ENCODE peak calls at places on chromosome 22, in seven cellular contexts. O, G, M, H, Z, E and J are unnamed samples. For H3K4me1, the result is how much of the 10 kb centered on the place peaks cover.

GRCh38 chr22:33922268-33922667 is 2.0 kb upstream of the LARGE1 start:
- DNase-seq in O (no peak), G (no peak), M (no peak), H (no peak), Z (no peak), E (no peak), J (no peak)

GRCh38 chr22:50329236-50329635 is 2.4 kb upstream of the DENND6B start:
- DNase-seq in O (no peak), G (no peak), M (no peak), H (peak), Z (no peak), E (peak), J (no peak)

GRCh38 chr22:32951081-32951806 is 106.9 kb downstream of the SYN3 start:
- DNase-seq in O (no peak), G (no peak), M (no peak), H (no peak), Z (peak), E (no peak), J (no peak)

GRCh38 chr22:23237841-23238240 is 57.5 kb downstream of the BCR start:
- DNase-seq in O (no peak), G (no peak), M (no peak), H (no peak), Z (no peak), E (no peak), J (no peak)

GRCh38 chr22:46001426-46002106 is 24.6 kb upstream of the WNT7B start:
- DNase-seq in O (no peak), G (no peak), M (no peak), H (no peak), Z (no peak), E (no peak), J (no peak)

GRCh38 chr22:29032014-29032475 is 29.6 kb downstream of the C22orf31 start:
- DNase-seq in O (no peak), G (no peak), M (no peak), H (no peak), Z (no peak), E (no peak), J (no peak)

GRCh38 chr22:29733362-29734322 is 13.8 kb downstream of the CABP7 start:
- DNase-seq in O (no peak), G (no peak), M (no peak), H (no peak), Z (peak), E (no peak), J (no peak)

GRCh38 chr22:43493297-43493696 is 81.5 kb downstream of the MPPED1 start:
- DNase-seq in O (no peak), G (no peak), M (no peak), H (no peak), Z (no peak), E (no peak), J (no peak)

GRCh38 chr22:20298803-20299735 is 20.8 kb downstream of the DGCR6L start:
- DNase-seq in O (peak), G (peak), M (peak), H (peak), Z (peak), E (peak), J (peak)

GRCh38 chr22:46149998-46150549 is at the start of gene PPARA:
- DNase-seq in O (peak), G (peak), M (peak), H (peak), Z (peak), E (peak), J (no peak)

GRCh38 chr22:40637181-40638150 is 947 bp upstream of the MRTFA start:
- DNase-seq in O (no peak), G (no peak), M (peak), H (no peak), Z (no peak), E (peak), J (no peak)

GRCh38 chr22:26564672-26565071 is 25.3 kb downstream of the TPST2 start:
- DNase-seq in O (no peak), G (no peak), M (no peak), H (no peak), Z (no peak), E (no peak), J (no peak)

GRCh38 chr22:26565889-26566288 is 24.0 kb downstream of the TPST2 start:
- DNase-seq in O (no peak), G (no peak), M (no peak), H (no peak), Z (no peak), E (no peak), J (no peak)

GRCh38 chr22:26563022-26563421 is 26.9 kb downstream of the TPST2 start:
- DNase-seq in O (peak), G (no peak), M (no peak), H (no peak), Z (no peak), E (no peak), J (no peak)

GRCh38 chr22:26565181-26565580 is 24.8 kb downstream of the TPST2 start:
- DNase-seq in O (no peak), G (no peak), M (no peak), H (no peak), Z (no peak), E (no peak), J (no peak)

DNA sequence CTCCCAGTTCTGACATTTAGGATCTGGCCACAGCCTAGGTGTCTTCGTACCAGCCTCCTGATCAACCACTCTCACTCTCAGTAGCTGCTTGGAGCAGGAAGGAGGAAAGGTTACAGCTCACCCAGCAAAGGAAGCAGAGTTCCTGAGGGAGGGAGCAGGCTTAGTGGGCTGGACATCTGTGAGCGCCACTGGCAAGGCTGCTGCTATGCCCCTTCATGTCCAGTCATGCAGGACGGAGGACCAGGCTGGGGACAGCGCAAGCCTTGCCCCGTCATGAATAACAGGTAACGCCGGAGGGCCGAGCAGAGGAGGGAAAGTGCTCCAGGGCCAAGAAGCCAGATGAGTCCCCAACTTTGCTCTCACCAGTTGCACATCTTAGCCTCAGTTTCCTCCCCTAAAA is 25.8 kb downstream of the TPST2 start:
- DNase-seq in O (no peak), G (no peak), M (no peak), H (no peak), Z (no peak), E (no peak), J (no peak)
- H3K4me1 ChIP-seq in O (under half), G (under half), M (under half), H (under half), Z (under half), E (under half), J (half or more)

GRCh38 chr22:31445642-31446041 is 44.0 kb downstream of the EIF4ENIF1 start:
- DNase-seq in O (no peak), G (no peak), M (no peak), H (no peak), Z (no peak), E (no peak), J (no peak)
- H3K4me1 ChIP-seq in O (under half), G (under half), M (under half), H (under half), Z (under half), E (under half), J (under half)

GRCh38 chr22:48579915-48580279 is 1247.8 kb downstream of the BRD1 start:
- DNase-seq in O (no peak), G (no peak), M (no peak), H (no peak), Z (no peak), E (no peak), J (no peak)

GRCh38 chr22:48580481-48580970 is 1247.1 kb downstream of the BRD1 start:
- DNase-seq in O (no peak), G (no peak), M (no peak), H (no peak), Z (no peak), E (no peak), J (no peak)

GRCh38 chr22:48579035-48579914 is 1248.4 kb downstream of the BRD1 start:
- DNase-seq in O (no peak), G (no peak), M (no peak), H (no peak), Z (no peak), E (no peak), J (no peak)

GRCh38 chr22:48581206-48581766 is 1246.4 kb downstream of the BRD1 start:
- DNase-seq in O (no peak), G (no peak), M (no peak), H (no peak), Z (no peak), E (no peak), J (no peak)

DNA sequence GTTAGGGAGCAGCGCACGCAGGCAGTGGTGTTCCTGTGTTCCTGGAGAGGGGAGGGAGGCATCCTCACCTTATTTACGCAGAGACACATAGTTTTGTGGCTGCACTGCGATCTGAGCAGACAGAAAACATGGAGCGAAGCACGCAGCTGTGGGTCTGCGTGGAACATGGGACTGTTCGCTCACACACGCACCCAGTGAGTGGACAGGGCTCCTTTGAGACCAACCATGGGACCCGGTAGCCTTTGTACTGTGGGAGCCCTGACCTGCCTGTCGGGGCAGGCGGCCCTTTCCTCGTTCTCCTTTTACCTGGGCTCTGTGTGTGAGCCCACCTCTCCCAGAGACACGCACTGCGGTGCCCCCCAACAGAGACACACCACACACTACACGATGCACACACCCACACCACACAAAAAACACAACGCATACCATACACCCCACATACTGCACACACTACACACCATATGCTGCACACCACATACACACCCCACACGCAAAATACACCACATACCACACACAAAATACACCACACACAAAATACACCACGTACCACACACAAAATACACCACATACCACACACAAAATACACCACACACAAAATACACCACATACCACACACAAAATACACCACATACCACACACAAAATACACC is 1245.7 kb downstream of the BRD1 start:
- DNase-seq in O (peak), G (no peak), M (no peak), H (no peak), Z (no peak), E (no peak), J (no peak)
- H3K4me1 ChIP-seq in O (under half), G (under half), M (under half), H (under half), Z (under half), E (under half), J (under half)

DNA sequence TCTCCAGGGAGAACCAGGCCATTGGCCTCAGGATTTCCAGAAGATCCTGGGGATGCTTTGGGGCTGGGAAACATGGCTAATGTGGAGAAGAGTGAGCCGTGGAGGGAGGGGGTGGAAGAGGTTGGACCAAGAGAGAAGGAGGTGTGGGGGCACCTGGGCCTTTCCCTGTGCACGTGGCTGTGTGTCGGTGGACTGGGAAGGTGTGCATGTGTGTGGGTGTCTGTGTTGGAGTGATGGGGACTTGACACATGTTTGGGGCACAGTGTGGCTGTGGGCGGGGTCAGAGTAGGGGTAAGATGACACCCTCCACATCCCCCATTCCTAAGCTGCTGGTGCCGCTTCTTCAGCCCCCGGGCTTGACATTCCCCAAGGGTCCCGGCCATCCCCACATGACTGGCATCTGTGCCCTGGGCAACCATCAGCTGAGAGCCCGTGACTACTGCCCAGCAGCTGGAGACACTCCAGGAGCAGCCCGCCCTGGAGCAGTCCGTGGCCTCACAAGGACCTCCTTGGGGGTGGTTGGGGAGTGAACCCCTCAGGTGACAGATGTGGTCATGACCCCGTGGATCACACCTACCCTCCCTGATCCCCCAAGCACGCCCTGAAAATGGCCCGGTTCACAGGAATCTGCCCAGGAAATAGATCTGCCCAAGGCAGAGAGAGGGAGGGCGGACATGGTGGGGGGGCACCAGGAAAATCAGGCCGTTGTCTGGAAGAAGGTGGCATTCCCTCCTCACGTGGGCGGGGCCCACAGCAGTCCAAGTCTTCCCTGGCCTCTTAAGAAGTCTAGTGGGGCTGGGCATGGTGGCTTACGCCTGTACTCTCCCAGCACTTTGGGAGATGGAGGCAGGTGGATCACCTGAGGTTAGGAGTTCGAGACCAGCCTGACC is 34.8 kb upstream of the SOX10 start:
- DNase-seq in O (no peak), G (no peak), M (no peak), H (no peak), Z (no peak), E (no peak), J (no peak)
- H3K4me1 ChIP-seq in O (under half), G (under half), M (under half), H (under half), Z (under half), E (under half), J (under half)

GRCh38 chr22:25702046-25702445 is 39.9 kb upstream of the MYO18B start:
- DNase-seq in O (no peak), G (no peak), M (no peak), H (no peak), Z (no peak), E (peak), J (no peak)
- H3K4me1 ChIP-seq in O (under half), G (under half), M (under half), H (under half), Z (under half), E (under half), J (under half)

GRCh38 chr22:31083377-31083768 is 2.3 kb downstream of the SMTN start:
- DNase-seq in O (no peak), G (no peak), M (no peak), H (no peak), Z (peak), E (no peak), J (no peak)

GRCh38 chr22:31082606-31083376 is 1.7 kb downstream of the SMTN start:
- DNase-seq in O (peak), G (no peak), M (no peak), H (no peak), Z (peak), E (peak), J (no peak)

GRCh38 chr22:31085493-31085824 is 4.3 kb downstream of the SMTN start:
- DNase-seq in O (no peak), G (no peak), M (no peak), H (no peak), Z (peak), E (no peak), J (no peak)

GRCh38 chr22:31084811-31085492 is 3.8 kb downstream of the SMTN start:
- DNase-seq in O (peak), G (peak), M (peak), H (no peak), Z (peak), E (no peak), J (peak)

DNA sequence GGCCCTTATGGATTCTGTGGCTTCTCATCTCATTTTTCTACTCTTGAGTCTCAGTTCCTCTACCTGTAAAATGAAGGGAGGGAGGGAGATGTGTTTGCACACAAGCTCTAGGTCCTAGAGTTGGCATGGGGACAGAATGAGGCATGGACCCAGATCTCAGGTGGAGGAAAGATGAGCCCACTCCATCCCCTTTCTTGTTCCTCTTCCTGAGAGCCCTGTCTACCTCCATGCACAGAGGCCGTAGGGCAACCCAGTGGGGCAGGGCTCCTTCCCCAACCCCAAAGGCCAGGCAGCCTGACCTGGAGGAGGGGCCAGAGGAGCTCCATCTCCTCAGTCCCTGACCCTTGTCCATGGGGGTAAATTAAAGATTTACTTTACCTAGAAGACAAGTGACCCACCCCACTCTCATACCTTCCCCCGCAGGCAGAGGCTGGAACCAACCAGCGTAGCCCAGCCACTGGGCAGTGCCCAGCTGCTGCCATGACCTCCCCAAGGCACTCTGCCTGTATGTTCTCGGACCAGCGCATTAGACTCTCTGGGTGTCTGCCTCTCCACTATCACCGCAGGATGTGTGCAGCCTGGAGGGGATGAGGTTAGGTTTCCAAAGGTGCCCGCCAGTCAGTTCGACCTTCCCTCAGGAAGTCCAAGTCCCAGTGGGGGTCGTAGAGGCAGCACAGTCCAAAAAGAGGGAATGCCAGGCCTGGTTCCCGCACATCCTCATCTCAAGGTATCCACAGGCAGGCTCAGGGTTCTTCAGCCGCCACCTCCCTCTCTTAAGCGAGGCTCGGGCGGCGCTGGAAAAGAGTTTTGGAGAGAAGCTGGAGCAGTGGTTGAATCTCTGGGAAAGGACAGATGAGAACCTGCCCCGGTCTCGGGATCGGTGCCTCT is 3.0 kb downstream of the SMTN start:
- DNase-seq in O (no peak), G (no peak), M (no peak), H (no peak), Z (peak), E (no peak), J (no peak)
- H3K4me1 ChIP-seq in O (under half), G (under half), M (under half), H (under half), Z (under half), E (under half), J (under half)